ENCODE peak calls at places on chromosomes 13 and 19, in six cellular contexts. One of them, this sample, is unnamed. For H3K4me1, the result is how much of the 10 kb centered on the place peaks cover.

GRCh38 chr19:31171936-31172335 is 177.3 kb downstream of the TSHZ3 start:
- DNase-seq in esophagus squamous epithelium: no peak
- DNase-seq in effector memory CD4-positive, alpha-beta T cell: no peak
- DNase-seq in pancreas: no peak
- DNase-seq in K562: no peak
- DNase-seq in tibial artery: no peak
- DNase-seq in this sample: no peak

GRCh38 chr13:108961542-108962125 is 332.2 kb downstream of the MYO16 start:
- DNase-seq in pancreas: no peak
- DNase-seq in esophagus squamous epithelium: no peak
- DNase-seq in effector memory CD4-positive, alpha-beta T cell: peak
- DNase-seq in tibial artery: no peak
- DNase-seq in K562: peak
- DNase-seq in this sample: peak

GRCh38 chr19:2986951-2987491 is 9.7 kb downstream of the TLE6 start:
- DNase-seq in esophagus squamous epithelium: no peak
- DNase-seq in tibial artery: no peak
- DNase-seq in K562: peak
- DNase-seq in effector memory CD4-positive, alpha-beta T cell: no peak
- DNase-seq in pancreas: no peak
- DNase-seq in this sample: no peak

GRCh38 chr19:35167251-35168119 is 12.9 kb downstream of the FXYD5 start:
- DNase-seq in esophagus squamous epithelium: no peak
- DNase-seq in K562: no peak
- DNase-seq in pancreas: no peak
- DNase-seq in effector memory CD4-positive, alpha-beta T cell: no peak
- DNase-seq in tibial artery: no peak
- DNase-seq in this sample: no peak

GRCh38 chr19:42412661-42413076 is 14.5 kb downstream of the LIPE start:
- DNase-seq in tibial artery: no peak
- DNase-seq in effector memory CD4-positive, alpha-beta T cell: no peak
- DNase-seq in pancreas: no peak
- DNase-seq in K562: no peak
- DNase-seq in esophagus squamous epithelium: no peak
- DNase-seq in this sample: no peak

GRCh38 chr13:20492641-20493040 is 33.0 kb downstream of the CRYL1 start:
- DNase-seq in K562: peak
- DNase-seq in esophagus squamous epithelium: no peak
- DNase-seq in effector memory CD4-positive, alpha-beta T cell: peak
- DNase-seq in pancreas: no peak
- DNase-seq in tibial artery: no peak
- DNase-seq in this sample: no peak

GRCh38 chr13:99004931-99005330 is 27.1 kb upstream of the DOCK9 start:
- DNase-seq in effector memory CD4-positive, alpha-beta T cell: no peak
- DNase-seq in esophagus squamous epithelium: no peak
- DNase-seq in pancreas: no peak
- DNase-seq in tibial artery: no peak
- DNase-seq in K562: no peak
- DNase-seq in this sample: no peak

GRCh38 chr19:40143612-40144011 is 47.6 kb upstream of the MAP3K10 start:
- DNase-seq in tibial artery: no peak
- DNase-seq in effector memory CD4-positive, alpha-beta T cell: no peak
- DNase-seq in esophagus squamous epithelium: no peak
- DNase-seq in pancreas: no peak
- DNase-seq in K562: no peak
- DNase-seq in this sample: no peak

GRCh38 chr19:8251025-8251472 is 41.9 kb downstream of the CERS4 start:
- DNase-seq in K562: no peak
- DNase-seq in effector memory CD4-positive, alpha-beta T cell: no peak
- DNase-seq in tibial artery: peak
- DNase-seq in pancreas: peak
- DNase-seq in esophagus squamous epithelium: no peak
- DNase-seq in this sample: no peak

GRCh38 chr13:33244907-33245287 is 40.7 kb downstream of the STARD13 start:
- DNase-seq in effector memory CD4-positive, alpha-beta T cell: no peak
- DNase-seq in tibial artery: no peak
- DNase-seq in pancreas: no peak
- DNase-seq in esophagus squamous epithelium: no peak
- DNase-seq in K562: no peak
- DNase-seq in this sample: no peak
- H3K27ac ChIP-seq in effector memory CD4-positive, alpha-beta T cell: no peak
- H3K27ac ChIP-seq in tibial artery: no peak
- H3K27ac ChIP-seq in pancreas: no peak
- H3K27ac ChIP-seq in esophagus squamous epithelium: no peak
- H3K27ac ChIP-seq in K562: no peak
- H3K27ac ChIP-seq in this sample: no peak

DNA sequence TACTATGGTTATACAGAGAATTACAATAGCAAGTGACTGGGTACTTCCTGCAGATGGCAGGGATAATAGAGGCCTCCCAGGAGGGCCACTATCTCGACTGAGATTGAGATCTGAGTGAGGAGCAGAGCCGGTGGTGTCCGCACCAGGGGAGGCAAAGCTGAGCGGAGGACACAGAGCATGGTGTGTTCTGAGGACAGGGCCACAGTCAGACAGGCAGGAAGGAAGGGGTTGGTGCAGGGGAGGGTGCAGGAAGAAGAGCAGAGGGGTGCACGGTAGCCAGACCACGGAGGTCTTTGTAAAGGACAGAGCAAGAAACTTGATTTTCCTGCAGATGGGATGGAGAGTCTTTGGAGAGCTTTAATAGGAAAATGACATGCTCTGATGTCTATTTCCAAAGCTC is 152.4 kb downstream of the SHISA2 start:
- DNase-seq in K562: no peak
- DNase-seq in effector memory CD4-positive, alpha-beta T cell: no peak
- DNase-seq in tibial artery: no peak
- DNase-seq in pancreas: no peak
- DNase-seq in esophagus squamous epithelium: no peak
- DNase-seq in this sample: no peak
- H3K4me1 ChIP-seq in K562: under half
- H3K4me1 ChIP-seq in effector memory CD4-positive, alpha-beta T cell: under half
- H3K4me1 ChIP-seq in tibial artery: under half
- H3K4me1 ChIP-seq in pancreas: under half
- H3K4me1 ChIP-seq in esophagus squamous epithelium: under half
- H3K4me1 ChIP-seq in this sample: under half

GRCh38 chr13:46593403-46593802 is 40.4 kb downstream of the LRCH1 start:
- DNase-seq in pancreas: no peak
- DNase-seq in esophagus squamous epithelium: no peak
- DNase-seq in tibial artery: no peak
- DNase-seq in effector memory CD4-positive, alpha-beta T cell: peak
- DNase-seq in K562: no peak
- DNase-seq in this sample: no peak
- H3K27ac ChIP-seq in pancreas: no peak
- H3K27ac ChIP-seq in esophagus squamous epithelium: no peak
- H3K27ac ChIP-seq in tibial artery: no peak
- H3K27ac ChIP-seq in effector memory CD4-positive, alpha-beta T cell: no peak
- H3K27ac ChIP-seq in K562: no peak
- H3K27ac ChIP-seq in this sample: no peak

DNA sequence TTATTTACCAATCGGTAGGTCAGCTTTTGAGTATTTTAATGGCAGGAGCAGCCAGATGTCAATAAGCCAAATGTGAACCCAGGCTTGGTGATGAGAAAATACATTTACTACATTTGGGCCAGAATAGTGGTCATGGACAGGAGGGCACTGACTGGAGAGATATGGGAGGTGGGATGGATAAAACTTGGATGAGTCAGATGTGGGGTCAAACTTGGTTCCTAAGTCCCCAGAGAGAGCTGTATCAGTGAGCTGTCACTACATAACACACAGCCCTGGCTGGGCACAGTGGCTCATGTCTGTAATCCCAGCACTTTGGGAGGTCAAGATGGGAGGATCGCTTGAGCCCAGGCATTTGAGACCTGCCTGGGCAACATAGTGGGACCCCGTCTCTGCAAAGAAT is 51.7 kb upstream of the EHD2 start:
- DNase-seq in K562: no peak
- DNase-seq in esophagus squamous epithelium: no peak
- DNase-seq in effector memory CD4-positive, alpha-beta T cell: no peak
- DNase-seq in pancreas: peak
- DNase-seq in tibial artery: no peak
- DNase-seq in this sample: no peak
- H3K4me1 ChIP-seq in K562: under half
- H3K4me1 ChIP-seq in esophagus squamous epithelium: under half
- H3K4me1 ChIP-seq in effector memory CD4-positive, alpha-beta T cell: under half
- H3K4me1 ChIP-seq in pancreas: under half
- H3K4me1 ChIP-seq in tibial artery: under half
- H3K4me1 ChIP-seq in this sample: under half

GRCh38 chr19:17076539-17076919 is 952 bp downstream of the MYO9B start:
- DNase-seq in esophagus squamous epithelium: no peak
- DNase-seq in tibial artery: no peak
- DNase-seq in K562: no peak
- DNase-seq in pancreas: peak
- DNase-seq in effector memory CD4-positive, alpha-beta T cell: no peak
- DNase-seq in this sample: no peak
- H3K27ac ChIP-seq in esophagus squamous epithelium: peak
- H3K27ac ChIP-seq in tibial artery: peak
- H3K27ac ChIP-seq in K562: peak
- H3K27ac ChIP-seq in pancreas: no peak
- H3K27ac ChIP-seq in effector memory CD4-positive, alpha-beta T cell: peak
- H3K27ac ChIP-seq in this sample: no peak

GRCh38 chr19:6236310-6237291 is 43.2 kb downstream of the MLLT1 start:
- DNase-seq in effector memory CD4-positive, alpha-beta T cell: no peak
- DNase-seq in tibial artery: no peak
- DNase-seq in pancreas: peak
- DNase-seq in esophagus squamous epithelium: no peak
- DNase-seq in K562: no peak
- DNase-seq in this sample: no peak
- H3K4me1 ChIP-seq in effector memory CD4-positive, alpha-beta T cell: under half
- H3K4me1 ChIP-seq in tibial artery: half or more
- H3K4me1 ChIP-seq in pancreas: under half
- H3K4me1 ChIP-seq in esophagus squamous epithelium: half or more
- H3K4me1 ChIP-seq in K562: under half
- H3K4me1 ChIP-seq in this sample: under half

GRCh38 chr13:112072531-112073244 is 5.7 kb downstream of the SOX1 start:
- DNase-seq in tibial artery: no peak
- DNase-seq in K562: no peak
- DNase-seq in pancreas: peak
- DNase-seq in effector memory CD4-positive, alpha-beta T cell: no peak
- DNase-seq in esophagus squamous epithelium: no peak
- DNase-seq in this sample: no peak
- H3K27ac ChIP-seq in tibial artery: no peak
- H3K27ac ChIP-seq in K562: no peak
- H3K27ac ChIP-seq in pancreas: no peak
- H3K27ac ChIP-seq in effector memory CD4-positive, alpha-beta T cell: no peak
- H3K27ac ChIP-seq in esophagus squamous epithelium: no peak
- H3K27ac ChIP-seq in this sample: no peak

DNA sequence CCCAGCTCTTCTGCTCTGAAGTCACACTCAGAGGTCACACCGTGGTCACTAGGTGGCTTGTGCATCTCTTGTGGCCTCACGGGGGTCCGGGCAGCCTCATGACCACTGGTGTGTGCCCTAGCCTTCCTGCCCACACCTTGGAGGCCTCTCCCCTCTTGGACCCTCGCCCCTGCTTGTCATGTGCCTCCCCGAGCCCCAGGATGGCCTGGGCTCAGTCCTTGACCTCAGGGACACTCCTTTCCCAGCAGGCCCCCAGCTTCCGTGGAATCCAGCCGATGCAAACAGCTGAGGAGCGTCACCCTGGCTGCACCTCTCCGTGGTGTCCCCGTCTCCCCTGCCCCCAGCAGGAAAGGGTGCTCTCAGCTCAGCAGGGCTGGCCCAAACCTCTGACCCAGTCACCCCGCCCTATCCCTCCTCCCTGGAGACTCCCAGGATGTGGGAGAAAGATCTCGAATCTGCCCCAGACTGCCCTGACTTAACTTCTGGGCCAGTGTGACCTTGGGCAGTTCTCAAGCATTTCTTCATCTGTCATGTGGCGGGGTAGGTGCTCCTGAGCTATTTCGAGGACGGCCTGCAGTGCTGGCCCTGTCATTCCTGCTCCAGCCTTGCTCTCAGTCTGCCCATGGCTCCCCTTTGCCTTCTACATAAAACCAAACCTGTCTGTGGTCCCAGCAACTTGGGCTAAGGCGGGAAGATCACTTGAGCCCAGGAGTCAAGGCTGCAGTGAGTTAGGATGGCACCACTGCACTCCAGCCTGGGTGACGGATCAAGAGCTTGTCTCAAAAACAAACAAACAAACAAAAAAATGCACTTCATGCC is 4.6 kb upstream of the SLC25A42 start:
- DNase-seq in pancreas: no peak
- DNase-seq in tibial artery: no peak
- DNase-seq in esophagus squamous epithelium: no peak
- DNase-seq in K562: peak
- DNase-seq in effector memory CD4-positive, alpha-beta T cell: no peak
- DNase-seq in this sample: no peak
- H3K4me1 ChIP-seq in pancreas: under half
- H3K4me1 ChIP-seq in tibial artery: under half
- H3K4me1 ChIP-seq in esophagus squamous epithelium: under half
- H3K4me1 ChIP-seq in K562: under half
- H3K4me1 ChIP-seq in effector memory CD4-positive, alpha-beta T cell: under half
- H3K4me1 ChIP-seq in this sample: under half

DNA sequence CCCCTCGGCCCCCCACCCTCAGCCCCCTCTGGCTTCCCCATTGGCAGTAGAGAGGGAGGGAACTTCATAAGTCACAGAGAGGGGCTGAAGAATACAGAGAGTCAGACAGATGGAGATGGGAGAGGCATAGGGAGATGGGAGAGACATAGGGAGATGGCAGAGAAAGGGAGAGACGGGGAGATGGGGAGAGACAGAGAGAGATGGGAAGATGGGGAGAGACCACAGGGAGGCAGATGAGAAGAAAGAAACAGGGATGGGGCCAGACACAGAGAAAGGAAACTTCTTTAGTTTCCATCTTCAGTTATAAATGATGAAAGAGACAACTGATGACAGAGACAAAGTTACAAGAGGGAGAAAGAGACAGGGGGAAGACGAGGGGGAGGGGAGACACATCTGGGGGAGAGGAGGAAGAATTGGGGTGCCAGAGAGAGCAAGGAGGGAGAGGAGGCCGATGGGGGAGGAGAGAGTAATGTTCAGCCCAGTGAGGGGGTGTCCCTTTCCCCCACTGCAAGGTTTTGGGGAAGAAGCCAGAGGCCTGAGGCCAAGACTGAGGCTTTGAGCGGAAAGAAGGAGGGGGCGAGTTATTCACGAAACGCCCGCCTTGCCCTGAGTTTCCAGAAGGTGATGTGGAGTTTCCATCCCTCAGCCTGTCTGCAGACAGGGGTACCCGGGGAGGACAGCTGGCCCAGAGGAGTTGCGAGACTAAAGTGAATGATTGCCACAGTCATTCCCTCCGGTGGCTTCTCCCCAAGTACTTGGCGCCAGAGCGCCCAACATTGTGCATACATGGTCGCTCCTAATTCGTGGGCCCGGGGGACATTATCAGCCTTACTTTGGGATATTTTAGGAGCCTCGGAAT is 692 bp upstream of the PPAN start:
- DNase-seq in esophagus squamous epithelium: no peak
- DNase-seq in pancreas: no peak
- DNase-seq in effector memory CD4-positive, alpha-beta T cell: peak
- DNase-seq in tibial artery: no peak
- DNase-seq in K562: peak
- DNase-seq in this sample: no peak
- H3K27ac ChIP-seq in esophagus squamous epithelium: peak
- H3K27ac ChIP-seq in pancreas: no peak
- H3K27ac ChIP-seq in effector memory CD4-positive, alpha-beta T cell: peak
- H3K27ac ChIP-seq in tibial artery: peak
- H3K27ac ChIP-seq in K562: peak
- H3K27ac ChIP-seq in this sample: no peak

This sample was measured in iPS DF 6.9.